ENCODE peak calls at places on chromosomes 13 and 19, in ten cellular contexts. F is dorsolateral prefrontal cortex, N is HL-60, U is neural progenitor cell, J is left ventricle myocardium inferior, Q is thyroid gland, Y is sigmoid colon, O is fibroblast of lung, I is pancreas, X is psoas muscle. G is an unnamed sample.

GRCh38 chr19:2021453-2022140 is 6.1 kb upstream of the BTBD2 start:
- DNase-seq in I (no peak), Q (peak), N (no peak), X (no peak), J (no peak), Y (no peak), U (no peak), O (no peak), F (no peak), G (no peak)

GRCh38 chr13:44420376-44421220 is 47.0 kb downstream of the SERP2 start:
- DNase-seq in N (no peak), X (no peak), Y (no peak), O (no peak), U (no peak), I (no peak), F (no peak), Q (no peak), J (no peak), G (no peak)

GRCh38 chr19:56765107-56765506 is 75.4 kb downstream of the PEG3 start:
- DNase-seq in J (peak), O (peak), Q (peak), N (peak), X (peak), I (peak), Y (peak), U (no peak), F (peak), G (peak)

GRCh38 chr19:610801-611505 is 21.3 kb downstream of the HCN2 start:
- DNase-seq in I (no peak), F (no peak), O (peak), U (no peak), J (peak), Y (no peak), N (peak), Q (no peak), X (peak), G (peak)

GRCh38 chr13:43878897-43879322 is 630 bp downstream of the CCDC122 start:
- DNase-seq in O (peak), F (peak), Q (peak), N (peak), J (peak), U (peak), X (peak), Y (peak), I (peak), G (peak)

GRCh38 chr13:113448885-113449692 is 4.2 kb downstream of the ADPRHL1 start:
- DNase-seq in U (no peak), I (peak), Y (peak), F (no peak), O (no peak), Q (no peak), X (peak), J (no peak), N (no peak), G (peak)

GRCh38 chr19:16038196-16038695 is 38.0 kb upstream of the TPM4 start:
- DNase-seq in J (no peak), Y (no peak), F (no peak), I (no peak), Q (no peak), O (no peak), N (no peak), X (no peak), U (no peak), G (no peak)

GRCh38 chr19:8304841-8305621 is 3.1 kb downstream of the CD320 start:
- DNase-seq in J (no peak), I (peak), F (no peak), Q (no peak), Y (peak), N (peak), X (peak), O (no peak), U (peak), G (peak)

GRCh38 chr13:110001622-110002275 is 215.4 kb upstream of the IRS2 start:
- DNase-seq in Y (no peak), U (no peak), I (no peak), F (no peak), J (no peak), X (no peak), Q (no peak), N (no peak), O (peak), G (no peak)

GRCh38 chr13:44649118-44649455 is 73.0 kb upstream of the TSC22D1 start:
- DNase-seq in X (no peak), Q (no peak), I (no peak), U (peak), F (no peak), O (no peak), N (no peak), J (no peak), Y (no peak), G (no peak)

GRCh38 chr19:52778811-52779210 is 7.8 kb downstream of the ZNF600 start:
- DNase-seq in O (no peak), F (no peak), N (no peak), Y (no peak), J (no peak), Q (no peak), I (no peak), U (no peak), X (no peak), G (no peak)

DNA sequence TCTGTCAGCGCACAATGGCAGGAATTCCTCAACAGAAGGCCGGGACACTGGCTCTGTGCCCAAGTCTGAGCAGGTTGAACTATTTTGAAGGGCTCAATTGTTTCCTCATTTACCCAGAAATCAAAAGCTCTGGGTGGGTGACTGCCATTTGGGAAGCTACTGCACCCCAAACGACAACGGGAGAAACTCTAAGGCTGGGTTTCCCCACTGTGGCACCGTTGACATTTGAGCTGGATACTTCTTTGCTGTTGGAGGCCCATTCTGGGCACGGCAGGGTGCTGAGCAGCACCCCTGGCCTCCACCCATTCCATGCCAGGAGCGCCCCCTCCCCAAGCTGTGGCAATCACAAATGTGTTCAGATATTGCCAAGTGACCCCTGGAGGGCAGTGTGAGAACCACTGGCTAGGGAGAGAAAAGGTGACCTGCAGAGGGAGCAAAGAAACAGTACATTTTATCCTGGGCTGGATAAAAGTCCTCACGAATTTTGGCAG is 62.5 kb downstream of the RFX2 start:
- DNase-seq in N (peak), Y (no peak), J (no peak), U (peak), X (no peak), O (peak), Q (peak), F (no peak), I (no peak), G (no peak)
- TF ChIP-seq CTCF in N (peak), Y (peak), J (peak), U (peak), X (peak), O (peak), Q (peak), F (peak), I (peak), G (peak)

GRCh38 chr19:33287438-33287837 is 14.9 kb downstream of the CEBPA start:
- DNase-seq in X (no peak), U (no peak), J (no peak), F (no peak), N (no peak), O (no peak), Y (no peak), I (no peak), Q (no peak), G (no peak)
- H3K4me3 ChIP-seq in X (no peak), U (no peak), J (no peak), F (no peak), N (no peak), O (no peak), Y (no peak), I (no peak), Q (no peak), G (no peak)

GRCh38 chr13:74128171-74128767 is 5.9 kb downstream of the KLF12 start:
- DNase-seq in F (no peak), I (no peak), J (no peak), O (no peak), U (no peak), Y (no peak), Q (no peak), X (no peak), N (no peak), G (no peak)
- H3K27ac ChIP-seq in F (no peak), I (no peak), J (peak), O (peak), U (no peak), Y (peak), Q (no peak), X (no peak), N (no peak), G (peak)

GRCh38 chr13:40940841-40941240 is 78.3 kb downstream of the ELF1 start:
- DNase-seq in Q (no peak), U (no peak), Y (no peak), I (no peak), F (no peak), X (no peak), N (no peak), J (no peak), O (no peak), G (no peak)
- TF ChIP-seq CTCF in Q (no peak), U (no peak), Y (no peak), I (no peak), F (no peak), X (no peak), N (no peak), J (no peak), O (no peak), G (no peak)

GRCh38 chr19:17718467-17718987 is 753 bp upstream of the MAP1S start:
- DNase-seq in I (no peak), X (no peak), Y (no peak), U (peak), Q (no peak), J (no peak), N (peak), O (no peak), F (no peak), G (no peak)
- H3K4me3 ChIP-seq in I (no peak), X (peak), Y (peak), U (peak), Q (no peak), J (peak), N (peak), O (no peak), F (no peak), G (peak)

GRCh38 chr13:50275392-50276063 is 260.3 kb downstream of the KCNRG start:
- DNase-seq in F (no peak), O (no peak), I (no peak), X (no peak), Q (no peak), J (no peak), N (no peak), Y (no peak), U (no peak), G (no peak)
- H3K27ac ChIP-seq in F (no peak), O (no peak), I (no peak), X (no peak), Q (no peak), J (no peak), N (no peak), Y (no peak), U (no peak), G (no peak)

GRCh38 chr13:20356437-20356836 is 124.3 kb upstream of the GJB6 start:
- DNase-seq in N (no peak), U (no peak), O (no peak), Y (no peak), I (no peak), X (no peak), F (no peak), J (no peak), Q (no peak), G (no peak)

GRCh38 chr13:20354722-20355121 is 122.6 kb upstream of the GJB6 start:
- DNase-seq in F (no peak), Y (no peak), Q (no peak), X (no peak), O (no peak), U (no peak), J (no peak), N (no peak), I (no peak), G (no peak)

GRCh38 chr13:20351279-20352022 is 119.3 kb upstream of the GJB6 start:
- DNase-seq in I (no peak), O (peak), U (no peak), Y (no peak), Q (no peak), N (peak), X (no peak), J (no peak), F (no peak), G (no peak)

GRCh38 chr13:20350819-20351218 is 118.7 kb upstream of the GJB6 start:
- DNase-seq in U (no peak), Y (no peak), F (no peak), J (no peak), X (no peak), O (no peak), I (no peak), N (no peak), Q (no peak), G (no peak)

GRCh38 chr13:20353973-20354372 is 121.9 kb upstream of the GJB6 start:
- DNase-seq in U (no peak), Q (no peak), X (no peak), O (peak), Y (no peak), I (no peak), J (no peak), N (peak), F (no peak), G (no peak)
- TF ChIP-seq CTCF in U (peak), Q (no peak), X (no peak), O (no peak), Y (no peak), I (no peak), J (no peak), N (no peak), F (no peak), G (no peak)

GRCh38 chr19:45640849-45641273 is 1.7 kb upstream of the EML2 start:
- DNase-seq in N (no peak), X (no peak), Q (no peak), Y (no peak), F (no peak), I (no peak), O (no peak), J (no peak), U (peak), G (peak)

GRCh38 chr19:45638930-45639729 is at the start of gene EML2:
- DNase-seq in I (peak), Q (peak), U (peak), F (no peak), Y (no peak), O (no peak), J (peak), N (peak), X (peak), G (peak)

GRCh38 chr19:45636902-45637301 is 2.3 kb downstream of the EML2 start:
- DNase-seq in Q (no peak), I (no peak), X (no peak), Y (no peak), N (no peak), J (no peak), O (no peak), F (no peak), U (no peak), G (no peak)

GRCh38 chr19:45636275-45636674 is 2.9 kb downstream of the EML2 start:
- DNase-seq in O (no peak), N (no peak), U (no peak), X (no peak), Y (no peak), F (no peak), I (no peak), J (no peak), Q (no peak), G (no peak)

GRCh38 chr19:45637890-45638667 is 1.1 kb downstream of the EML2 start:
- DNase-seq in I (no peak), O (peak), Y (no peak), X (no peak), Q (peak), N (no peak), J (no peak), F (no peak), U (no peak), G (peak)
- H3K4me3 ChIP-seq in I (peak), O (peak), Y (peak), X (peak), Q (peak), N (peak), J (peak), F (no peak), U (peak), G (peak)